ENCODE peak calls at places on chromosomes 11 and 22, in five cellular contexts. J is upper lobe of right lung, R is heart right ventricle, X is HL-60, I is neuronal stem cell. C is an unnamed sample.

GRCh38 chr11:29129850-29130249 is 887.0 kb downstream of the KCNA4 start:
- DNase-seq in R (no peak), X (no peak), I (no peak), J (no peak), C (no peak)

GRCh38 chr11:43119275-43119970 is 192.4 kb upstream of the API5 start:
- DNase-seq in J (no peak), I (no peak), R (no peak), X (no peak), C (no peak)

GRCh38 chr11:128585498-128586238 is 1.7 kb downstream of the ETS1 start:
- DNase-seq in R (no peak), J (no peak), X (no peak), I (no peak), C (no peak)

GRCh38 chr11:96472085-96472484 is 82.3 kb downstream of the JRKL start:
- DNase-seq in X (peak), R (no peak), J (no peak), I (no peak), C (no peak)

GRCh38 chr11:11620251-11620965 is 1.4 kb downstream of the GALNT18 start:
- DNase-seq in R (peak), X (no peak), J (peak), I (peak), C (peak)

GRCh38 chr11:46112961-46113617 is 8.2 kb downstream of the PHF21A start:
- DNase-seq in I (peak), X (peak), J (no peak), R (no peak), C (no peak)

GRCh38 chr22:32996702-32997101 is 61.5 kb downstream of the SYN3 start:
- DNase-seq in I (no peak), J (peak), X (no peak), R (peak), C (peak)

GRCh38 chr11:33689089-33689488 is 11.5 kb downstream of the C11orf91 start:
- DNase-seq in X (no peak), R (no peak), J (no peak), I (no peak), C (no peak)

GRCh38 chr11:134372536-134372935 is 39.5 kb downstream of the B3GAT1 start:
- DNase-seq in I (no peak), R (no peak), J (peak), X (no peak), C (peak)

GRCh38 chr11:24198458-24198857 is 298.4 kb upstream of the LUZP2 start:
- DNase-seq in R (no peak), X (no peak), I (no peak), J (no peak), C (no peak)

GRCh38 chr11:76629133-76629852 is 41.3 kb downstream of the LRRC32 start:
- DNase-seq in I (no peak), J (no peak), X (peak), R (peak), C (peak)

GRCh38 chr11:88827018-88827676 is 238.6 kb downstream of the GRM5 start:
- DNase-seq in J (no peak), I (no peak), X (no peak), R (no peak), C (no peak)

GRCh38 chr11:120814531-120815259 is 209.2 kb upstream of the TBCEL start:
- DNase-seq in R (no peak), X (no peak), J (no peak), I (no peak), C (no peak)

GRCh38 chr11:91435694-91436375 is 788.8 kb upstream of the FAT3 start:
- DNase-seq in X (no peak), I (no peak), J (no peak), R (no peak), C (no peak)

GRCh38 chr22:17754233-17754925 is 19.9 kb downstream of the BID start:
- DNase-seq in R (no peak), J (no peak), X (no peak), I (no peak), C (no peak)

GRCh38 chr22:23036684-23037428 is 33.5 kb upstream of the GNAZ start:
- DNase-seq in R (no peak), I (no peak), X (no peak), J (no peak), C (no peak)

GRCh38 chr11:111531687-111532364 is 8.7 kb upstream of the LAYN start:
- DNase-seq in I (no peak), J (no peak), X (peak), R (no peak), C (no peak)

GRCh38 chr11:11149671-11150459 is 203.2 kb downstream of the CSNK2A3 start:
- DNase-seq in R (no peak), J (no peak), X (peak), I (no peak), C (no peak)

GRCh38 chr11:106391771-106392412 is 314.4 kb downstream of the AASDHPPT start:
- DNase-seq in X (no peak), J (no peak), I (no peak), R (no peak), C (no peak)

GRCh38 chr11:100578966-100579365 is 108.1 kb upstream of the ARHGAP42 start:
- DNase-seq in J (no peak), R (no peak), I (no peak), X (no peak), C (no peak)

GRCh38 chr11:17473071-17473744 is 3.4 kb downstream of the ABCC8 start:
- DNase-seq in X (no peak), R (no peak), I (no peak), J (no peak), C (no peak)

GRCh38 chr11:36534276-36534675 is 24.2 kb upstream of the TRAF6 start:
- DNase-seq in R (no peak), I (no peak), J (no peak), X (peak), C (no peak)

GRCh38 chr22:20786048-20786447 is 12.1 kb downstream of the SERPIND1 start:
- DNase-seq in X (no peak), J (no peak), I (no peak), R (no peak), C (no peak)

GRCh38 chr11:75583710-75584658 is 21.9 kb downstream of the SERPINH1 start:
- DNase-seq in R (peak), J (peak), X (no peak), I (peak), C (peak)

DNA sequence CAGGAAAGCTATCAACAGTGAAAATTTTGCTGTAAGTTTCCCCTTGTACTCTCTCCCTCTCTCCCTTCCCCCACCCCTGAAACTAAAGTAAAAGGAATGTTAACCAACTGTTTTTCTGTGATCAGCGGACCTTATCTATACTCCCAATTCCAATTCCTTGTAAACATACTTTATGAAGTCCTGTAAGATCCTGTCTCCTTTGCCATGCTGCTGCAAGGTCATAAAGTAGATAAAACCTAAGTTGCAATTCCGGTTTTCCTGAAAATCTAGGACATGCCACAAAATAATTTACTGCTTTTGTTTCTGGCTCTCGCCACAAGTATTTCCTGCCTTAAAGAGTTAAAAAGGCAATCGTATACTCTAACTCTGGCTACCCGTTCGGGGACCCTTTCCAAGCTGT is 1469.0 kb downstream of the LRRC4C start:
- DNase-seq in J (no peak), X (no peak), R (no peak), I (no peak), C (no peak)
- H3K27ac ChIP-seq in J (no peak), X (no peak), R (no peak), I (no peak), C (no peak)

GRCh38 chr11:69102161-69102695 is 53.5 kb downstream of the TPCN2 start:
- DNase-seq in I (no peak), R (no peak), J (no peak), X (no peak), C (no peak)
- H3K27ac ChIP-seq in I (no peak), R (no peak), J (no peak), X (no peak), C (no peak)

DNA sequence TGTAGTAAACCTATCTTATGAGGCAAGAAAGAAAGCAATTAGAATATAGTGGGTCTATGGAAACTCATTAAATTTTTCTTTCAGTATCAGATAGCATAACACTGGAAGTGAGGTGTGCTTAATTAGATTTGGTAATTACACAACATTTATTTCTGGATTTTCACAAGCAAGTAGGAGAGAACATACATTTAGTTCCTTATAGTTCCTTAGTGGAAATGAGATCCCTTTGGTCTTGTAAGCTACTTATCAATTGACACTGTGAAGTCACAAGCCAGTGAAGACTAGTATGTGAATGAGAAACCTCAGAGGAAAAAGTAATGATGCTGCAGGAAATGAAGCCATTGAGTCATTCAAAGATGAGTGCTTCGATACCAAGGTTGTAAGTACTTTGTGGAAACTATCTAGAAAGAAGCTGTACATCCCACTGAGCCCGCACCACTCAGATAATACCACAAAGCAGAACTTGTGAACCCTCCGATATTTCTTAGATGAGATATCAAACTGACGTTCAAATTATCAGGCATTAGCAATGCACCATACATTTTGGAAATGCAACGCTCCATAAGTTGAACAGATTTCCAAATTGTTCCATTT is 53.5 kb downstream of the ENTHD1 start:
- DNase-seq in J (no peak), X (peak), I (no peak), R (no peak), C (no peak)
- H3K27ac ChIP-seq in J (no peak), X (no peak), I (no peak), R (no peak), C (no peak)

GRCh38 chr11:66886317-66886588 is 29.4 kb downstream of the LRFN4 start:
- DNase-seq in X (no peak), I (no peak), J (no peak), R (no peak), C (no peak)

GRCh38 chr11:66888282-66888681 is 31.4 kb downstream of the LRFN4 start:
- DNase-seq in X (no peak), R (no peak), J (no peak), I (no peak), C (no peak)

GRCh38 chr11:66885469-66886316 is 28.8 kb downstream of the LRFN4 start:
- DNase-seq in I (no peak), R (no peak), X (no peak), J (no peak), C (no peak)

GRCh38 chr11:66886671-66887221 is 29.9 kb downstream of the LRFN4 start:
- DNase-seq in J (no peak), R (peak), I (no peak), X (no peak), C (no peak)

DNA sequence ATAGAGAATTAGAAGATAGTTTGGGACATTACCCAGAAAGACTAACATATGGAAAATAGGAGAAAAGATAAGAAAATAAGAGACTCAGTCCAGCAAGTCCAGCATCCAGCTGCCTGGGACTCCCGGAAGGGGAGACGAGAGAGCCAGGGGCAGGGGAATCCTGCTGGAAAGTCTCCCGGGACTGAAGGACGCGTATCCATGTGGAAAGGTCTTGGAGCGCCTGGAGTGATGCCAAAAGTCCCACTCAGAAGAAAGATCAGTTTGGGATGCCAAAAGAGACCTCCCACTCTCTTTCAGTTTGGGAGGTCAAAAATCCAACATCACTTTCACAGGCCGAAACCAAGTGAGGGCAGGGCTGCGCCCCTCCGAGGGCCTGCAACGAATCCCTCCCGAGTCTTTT is 30.7 kb downstream of the LRFN4 start:
- DNase-seq in X (no peak), R (peak), J (no peak), I (no peak), C (no peak)
- H3K27ac ChIP-seq in X (no peak), R (no peak), J (no peak), I (no peak), C (no peak)

GRCh38 chr11:18699848-18700261 is 1.3 kb downstream of the TMEM86A start:
- DNase-seq in X (no peak), I (no peak), R (no peak), J (no peak), C (no peak)
- H3K27ac ChIP-seq in X (no peak), I (no peak), R (peak), J (no peak), C (no peak)

C was measured in aorta.